ENCODE peak calls at places on chromosome 9, in nine cellular contexts. One of them, this sample, is unnamed.

GRCh38 chr9:119195521-119195920 is 173.7 kb downstream of the BRINP1 start:
- DNase-seq in aorta: no peak
- DNase-seq in adrenal gland: no peak
- DNase-seq in neuronal stem cell: no peak
- DNase-seq in lower lobe of right lung: no peak
- DNase-seq in GM12865: no peak
- DNase-seq in AG04450: no peak
- DNase-seq in mammary epithelial cell: no peak
- DNase-seq in CD8-positive, alpha-beta memory T cell: no peak
- DNase-seq in this sample: no peak

GRCh38 chr9:127627494-127627855 is 15.4 kb downstream of the STXBP1 start:
- DNase-seq in adrenal gland: no peak
- DNase-seq in CD8-positive, alpha-beta memory T cell: no peak
- DNase-seq in mammary epithelial cell: no peak
- DNase-seq in AG04450: no peak
- DNase-seq in aorta: no peak
- DNase-seq in GM12865: no peak
- DNase-seq in neuronal stem cell: no peak
- DNase-seq in lower lobe of right lung: no peak
- DNase-seq in this sample: no peak

GRCh38 chr9:107361816-107362215 is 78.7 kb downstream of the RAD23B start:
- DNase-seq in lower lobe of right lung: no peak
- DNase-seq in aorta: no peak
- DNase-seq in adrenal gland: no peak
- DNase-seq in mammary epithelial cell: peak; percentile 80
- DNase-seq in GM12865: no peak
- DNase-seq in neuronal stem cell: no peak
- DNase-seq in AG04450: no peak
- DNase-seq in CD8-positive, alpha-beta memory T cell: no peak
- DNase-seq in this sample: no peak

GRCh38 chr9:114284316-114285060 is 38.4 kb upstream of the ORM1 start:
- DNase-seq in AG04450: no peak
- DNase-seq in adrenal gland: no peak
- DNase-seq in neuronal stem cell: no peak
- DNase-seq in aorta: peak; percentile 40
- DNase-seq in mammary epithelial cell: no peak
- DNase-seq in lower lobe of right lung: peak; percentile 28
- DNase-seq in CD8-positive, alpha-beta memory T cell: no peak
- DNase-seq in GM12865: no peak
- DNase-seq in this sample: no peak

GRCh38 chr9:31137151-31137849 is 1247.1 kb upstream of the ACO1 start:
- DNase-seq in AG04450: peak; percentile 55
- DNase-seq in GM12865: no peak
- DNase-seq in adrenal gland: no peak
- DNase-seq in mammary epithelial cell: peak; percentile 98
- DNase-seq in lower lobe of right lung: no peak
- DNase-seq in aorta: no peak
- DNase-seq in neuronal stem cell: no peak
- DNase-seq in CD8-positive, alpha-beta memory T cell: no peak
- DNase-seq in this sample: peak; percentile 72

GRCh38 chr9:71218774-71219173 is 97.4 kb upstream of the TRPM3 start:
- DNase-seq in lower lobe of right lung: no peak
- DNase-seq in AG04450: no peak
- DNase-seq in neuronal stem cell: no peak
- DNase-seq in mammary epithelial cell: peak; percentile 25
- DNase-seq in adrenal gland: no peak
- DNase-seq in GM12865: no peak
- DNase-seq in aorta: no peak
- DNase-seq in CD8-positive, alpha-beta memory T cell: no peak
- DNase-seq in this sample: no peak

GRCh38 chr9:102205251-102205650 is 466.8 kb upstream of the GRIN3A start:
- DNase-seq in GM12865: no peak
- DNase-seq in neuronal stem cell: no peak
- DNase-seq in adrenal gland: no peak
- DNase-seq in mammary epithelial cell: no peak
- DNase-seq in AG04450: no peak
- DNase-seq in aorta: no peak
- DNase-seq in lower lobe of right lung: no peak
- DNase-seq in CD8-positive, alpha-beta memory T cell: no peak
- DNase-seq in this sample: no peak

GRCh38 chr9:131624636-131625241 is 79.4 kb downstream of the PRRT1B start:
- DNase-seq in CD8-positive, alpha-beta memory T cell: no peak
- DNase-seq in GM12865: no peak
- DNase-seq in lower lobe of right lung: no peak
- DNase-seq in aorta: no peak
- DNase-seq in AG04450: no peak
- DNase-seq in neuronal stem cell: no peak
- DNase-seq in mammary epithelial cell: no peak
- DNase-seq in adrenal gland: no peak
- DNase-seq in this sample: no peak

GRCh38 chr9:38144421-38144820 is 75.4 kb upstream of the SHB start:
- DNase-seq in AG04450: no peak
- DNase-seq in GM12865: no peak
- DNase-seq in lower lobe of right lung: no peak
- DNase-seq in neuronal stem cell: no peak
- DNase-seq in adrenal gland: no peak
- DNase-seq in mammary epithelial cell: peak; percentile 73
- DNase-seq in aorta: no peak
- DNase-seq in CD8-positive, alpha-beta memory T cell: no peak
- DNase-seq in this sample: no peak

GRCh38 chr9:95181226-95181818 is 136.2 kb downstream of the FANCC start:
- DNase-seq in neuronal stem cell: no peak
- DNase-seq in aorta: no peak
- DNase-seq in lower lobe of right lung: no peak
- DNase-seq in GM12865: no peak
- DNase-seq in CD8-positive, alpha-beta memory T cell: no peak
- DNase-seq in AG04450: no peak
- DNase-seq in adrenal gland: no peak
- DNase-seq in mammary epithelial cell: no peak
- DNase-seq in this sample: no peak

GRCh38 chr9:137665697-137666504 is 47.1 kb downstream of the EHMT1 start:
- DNase-seq in aorta: no peak
- DNase-seq in CD8-positive, alpha-beta memory T cell: no peak
- DNase-seq in neuronal stem cell: no peak
- DNase-seq in adrenal gland: no peak
- DNase-seq in AG04450: no peak
- DNase-seq in GM12865: no peak
- DNase-seq in mammary epithelial cell: no peak
- DNase-seq in lower lobe of right lung: no peak
- DNase-seq in this sample: no peak

GRCh38 chr9:108476574-108476973 is 379.2 kb downstream of the ACTL7B start:
- DNase-seq in AG04450: no peak
- DNase-seq in lower lobe of right lung: no peak
- DNase-seq in aorta: no peak
- DNase-seq in CD8-positive, alpha-beta memory T cell: no peak
- DNase-seq in neuronal stem cell: no peak
- DNase-seq in mammary epithelial cell: no peak
- DNase-seq in GM12865: no peak
- DNase-seq in adrenal gland: no peak
- DNase-seq in this sample: no peak

GRCh38 chr9:136484153-136485048 is 1.6 kb upstream of the SEC16A start:
- DNase-seq in AG04450: no peak
- DNase-seq in mammary epithelial cell: peak; percentile 72
- DNase-seq in aorta: peak; percentile 73
- DNase-seq in GM12865: peak; percentile 30
- DNase-seq in adrenal gland: peak; percentile 64
- DNase-seq in neuronal stem cell: no peak
- DNase-seq in lower lobe of right lung: peak; percentile 64
- DNase-seq in CD8-positive, alpha-beta memory T cell: no peak
- DNase-seq in this sample: no peak

GRCh38 chr9:135146766-135147472 is 59.5 kb downstream of the OLFM1 start:
- DNase-seq in mammary epithelial cell: no peak
- DNase-seq in CD8-positive, alpha-beta memory T cell: no peak
- DNase-seq in GM12865: no peak
- DNase-seq in AG04450: no peak
- DNase-seq in lower lobe of right lung: no peak
- DNase-seq in aorta: no peak
- DNase-seq in neuronal stem cell: no peak
- DNase-seq in adrenal gland: peak; percentile 40
- DNase-seq in this sample: no peak

GRCh38 chr9:124257865-124258764 is at the start of gene NEK6:
- DNase-seq in mammary epithelial cell: peak; percentile 47
- DNase-seq in CD8-positive, alpha-beta memory T cell: peak; percentile 52
- DNase-seq in neuronal stem cell: no peak
- DNase-seq in lower lobe of right lung: peak; percentile 73
- DNase-seq in adrenal gland: no peak
- DNase-seq in AG04450: no peak
- DNase-seq in GM12865: peak; percentile 63
- DNase-seq in aorta: peak; percentile 62
- DNase-seq in this sample: peak; percentile 54

GRCh38 chr9:124257070-124257864 is 482 bp upstream of the NEK6 start:
- DNase-seq in adrenal gland: no peak
- DNase-seq in neuronal stem cell: no peak
- DNase-seq in GM12865: no peak
- DNase-seq in lower lobe of right lung: peak; percentile 42
- DNase-seq in mammary epithelial cell: peak; percentile 14
- DNase-seq in AG04450: no peak
- DNase-seq in aorta: peak; percentile 52
- DNase-seq in CD8-positive, alpha-beta memory T cell: no peak
- DNase-seq in this sample: peak; percentile 32

GRCh38 chr9:124258765-124259272 is 1.1 kb downstream of the NEK6 start:
- DNase-seq in AG04450: no peak
- DNase-seq in CD8-positive, alpha-beta memory T cell: no peak
- DNase-seq in mammary epithelial cell: peak; percentile 33
- DNase-seq in GM12865: no peak
- DNase-seq in adrenal gland: no peak
- DNase-seq in neuronal stem cell: no peak
- DNase-seq in aorta: no peak
- DNase-seq in lower lobe of right lung: no peak
- DNase-seq in this sample: no peak

GRCh38 chr9:124255222-124255621 is 2.5 kb upstream of the NEK6 start:
- DNase-seq in GM12865: peak; percentile 29
- DNase-seq in mammary epithelial cell: no peak
- DNase-seq in adrenal gland: no peak
- DNase-seq in aorta: peak; percentile 6
- DNase-seq in CD8-positive, alpha-beta memory T cell: no peak
- DNase-seq in lower lobe of right lung: peak; percentile 1
- DNase-seq in neuronal stem cell: no peak
- DNase-seq in AG04450: no peak
- DNase-seq in this sample: no peak

GRCh38 chr9:124256517-124257069 is 1.2 kb upstream of the NEK6 start:
- DNase-seq in lower lobe of right lung: peak; percentile 45
- DNase-seq in AG04450: no peak
- DNase-seq in adrenal gland: no peak
- DNase-seq in aorta: no peak
- DNase-seq in mammary epithelial cell: peak; percentile 59
- DNase-seq in CD8-positive, alpha-beta memory T cell: no peak
- DNase-seq in GM12865: no peak
- DNase-seq in neuronal stem cell: no peak
- DNase-seq in this sample: peak; percentile 86
- H3K4me3 ChIP-seq in lower lobe of right lung: no peak overlapping the region
- H3K4me3 ChIP-seq in AG04450: no peak overlapping the region
- H3K4me3 ChIP-seq in adrenal gland: no peak overlapping the region
- H3K4me3 ChIP-seq in aorta: no peak overlapping the region
- H3K4me3 ChIP-seq in mammary epithelial cell: no peak overlapping the region
- H3K4me3 ChIP-seq in CD8-positive, alpha-beta memory T cell: no peak overlapping the region
- H3K4me3 ChIP-seq in GM12865: no peak overlapping the region
- H3K4me3 ChIP-seq in neuronal stem cell: no peak overlapping the region
- H3K4me3 ChIP-seq in this sample: no peak overlapping the region

DNA sequence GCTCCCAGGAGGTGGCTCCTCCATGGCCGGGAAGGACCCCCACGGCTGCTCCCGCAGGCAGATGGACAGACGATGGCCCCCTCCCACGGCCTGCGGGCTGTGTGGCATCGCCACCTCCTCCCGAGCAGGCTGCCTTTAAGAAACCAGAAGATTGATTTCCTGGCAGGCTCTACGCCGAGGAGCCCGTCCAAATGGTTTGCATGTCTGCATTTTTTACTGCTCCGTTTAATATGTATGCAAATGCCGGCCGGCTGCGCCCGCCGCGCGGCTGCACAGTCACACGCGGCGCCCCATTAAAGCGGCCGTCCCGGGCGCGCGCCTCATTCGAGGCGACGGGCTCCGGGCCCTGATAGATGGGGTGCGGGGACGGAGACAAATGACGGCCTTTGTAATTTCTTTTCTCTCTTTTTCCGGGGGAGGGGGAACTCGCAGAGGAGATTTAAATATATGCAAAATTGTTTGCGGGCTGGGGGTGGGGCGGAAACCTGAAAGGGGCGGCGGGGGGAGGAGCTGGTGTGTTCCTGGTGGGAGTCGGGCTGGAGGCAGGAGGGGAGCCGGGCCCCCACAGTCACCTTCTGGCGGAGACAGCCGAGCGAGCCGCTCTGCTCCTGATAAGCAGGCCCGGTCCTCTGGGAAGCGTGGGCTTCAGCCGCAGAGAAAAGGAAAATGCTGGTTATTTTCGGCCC is 158.7 kb upstream of the IER5L start:
- DNase-seq in adrenal gland: no peak
- DNase-seq in aorta: no peak
- DNase-seq in AG04450: no peak
- DNase-seq in GM12865: peak; percentile 50
- DNase-seq in mammary epithelial cell: peak; percentile 19
- DNase-seq in neuronal stem cell: no peak
- DNase-seq in lower lobe of right lung: peak; percentile 64
- DNase-seq in CD8-positive, alpha-beta memory T cell: peak; percentile 16
- DNase-seq in this sample: peak; percentile 20
- H3K4me3 ChIP-seq in adrenal gland: peak overlapping the region; percentile 52
- H3K4me3 ChIP-seq in aorta: peak overlapping the region; percentile 23
- H3K4me3 ChIP-seq in AG04450: peak overlapping the region; percentile 10
- H3K4me3 ChIP-seq in GM12865: no peak overlapping the region
- H3K4me3 ChIP-seq in mammary epithelial cell: peak overlapping the region; percentile 41
- H3K4me3 ChIP-seq in neuronal stem cell: no peak overlapping the region
- H3K4me3 ChIP-seq in lower lobe of right lung: peak overlapping the region; percentile 52
- H3K4me3 ChIP-seq in CD8-positive, alpha-beta memory T cell: peak overlapping the region; percentile 60
- H3K4me3 ChIP-seq in this sample: peak overlapping the region; percentile 13

GRCh38 chr9:36818242-36818938 is 215.7 kb downstream of the PAX5 start:
- DNase-seq in lower lobe of right lung: no peak
- DNase-seq in GM12865: no peak
- DNase-seq in CD8-positive, alpha-beta memory T cell: no peak
- DNase-seq in adrenal gland: no peak
- DNase-seq in neuronal stem cell: no peak
- DNase-seq in mammary epithelial cell: no peak
- DNase-seq in aorta: no peak
- DNase-seq in AG04450: no peak
- DNase-seq in this sample: no peak
- H3K4me3 ChIP-seq in lower lobe of right lung: peak overlapping the region; percentile 25
- H3K4me3 ChIP-seq in GM12865: no peak overlapping the region
- H3K4me3 ChIP-seq in CD8-positive, alpha-beta memory T cell: no peak overlapping the region
- H3K4me3 ChIP-seq in adrenal gland: peak overlapping the region; percentile 19
- H3K4me3 ChIP-seq in neuronal stem cell: peak overlapping the region; percentile 29
- H3K4me3 ChIP-seq in mammary epithelial cell: peak overlapping the region; percentile 24
- H3K4me3 ChIP-seq in aorta: no peak overlapping the region
- H3K4me3 ChIP-seq in AG04450: no peak overlapping the region
- H3K4me3 ChIP-seq in this sample: no peak overlapping the region

DNA sequence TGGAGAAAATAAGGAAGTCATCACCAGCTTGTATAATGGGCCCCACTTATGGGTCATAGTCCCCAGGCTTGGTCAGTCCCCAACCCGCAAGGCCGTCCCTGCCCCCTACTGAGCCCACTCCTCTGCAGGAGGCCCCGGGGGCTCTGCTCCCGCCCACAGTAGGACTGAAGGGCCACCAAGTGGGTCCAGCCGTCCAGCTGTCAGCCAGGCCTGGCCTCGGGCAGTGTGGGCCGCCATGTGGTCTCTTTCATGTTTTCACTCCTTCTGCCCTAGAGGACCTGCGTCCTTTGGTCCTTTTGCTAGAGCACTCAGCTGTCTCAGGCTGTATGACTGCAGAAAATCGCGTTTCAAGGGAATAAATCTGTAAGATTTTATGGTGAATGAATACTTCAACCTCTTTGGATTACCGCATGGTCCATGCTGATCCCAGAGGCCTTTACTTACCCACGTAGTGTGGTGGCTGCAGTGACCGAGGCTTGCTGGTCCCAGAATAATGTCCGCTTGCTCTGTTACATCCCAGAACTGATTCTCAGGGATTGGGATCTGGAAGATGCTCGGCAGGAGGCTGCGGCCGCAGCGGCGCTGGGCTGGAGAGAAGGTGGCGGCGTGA is 105.8 kb upstream of the FAM120A start:
- DNase-seq in GM12865: no peak
- DNase-seq in CD8-positive, alpha-beta memory T cell: no peak
- DNase-seq in mammary epithelial cell: no peak
- DNase-seq in aorta: no peak
- DNase-seq in AG04450: no peak
- DNase-seq in neuronal stem cell: peak; percentile 4
- DNase-seq in adrenal gland: no peak
- DNase-seq in lower lobe of right lung: no peak
- DNase-seq in this sample: no peak
- H3K4me3 ChIP-seq in GM12865: no peak overlapping the region
- H3K4me3 ChIP-seq in CD8-positive, alpha-beta memory T cell: no peak overlapping the region
- H3K4me3 ChIP-seq in mammary epithelial cell: no peak overlapping the region
- H3K4me3 ChIP-seq in aorta: peak overlapping the region; percentile 17
- H3K4me3 ChIP-seq in AG04450: no peak overlapping the region
- H3K4me3 ChIP-seq in neuronal stem cell: peak overlapping the region; percentile 40
- H3K4me3 ChIP-seq in adrenal gland: peak overlapping the region; percentile 60
- H3K4me3 ChIP-seq in lower lobe of right lung: peak overlapping the region; percentile 57
- H3K4me3 ChIP-seq in this sample: no peak overlapping the region